ENCODE peak calls at places on chromosomes 1 and 21, in eight cellular contexts. T, D, M, A, V, K, L and N are unnamed samples.

GRCh38 chr1:25725482-25725881 is 74.5 kb upstream of the SELENON start:
- DNase-seq in T (no peak), D (no peak), M (no peak), A (no peak), V (no peak), K (no peak), L (no peak), N (no peak)

GRCh38 chr21:44517175-44517899 is 22.7 kb downstream of the KRTAP10-1 start:
- DNase-seq in T (peak), D (no peak), M (peak), A (no peak), V (no peak), K (no peak), L (peak), N (peak)

GRCh38 chr1:174931214-174931613 is 68.5 kb upstream of the CACYBP start:
- DNase-seq in T (no peak), D (no peak), M (peak), A (no peak), V (no peak), K (no peak), L (peak), N (no peak)

GRCh38 chr1:247360991-247361721 is 29.5 kb upstream of the ZNF496 start:
- DNase-seq in T (no peak), D (no peak), M (no peak), A (no peak), V (no peak), K (no peak), L (peak), N (no peak)

GRCh38 chr1:52552236-52552504 is 722 bp downstream of the TUT4 start:
- DNase-seq in T (no peak), D (no peak), M (peak), A (no peak), V (peak), K (no peak), L (peak), N (peak)

GRCh38 chr1:4634156-4634792 is 20.1 kb upstream of the AJAP1 start:
- DNase-seq in T (no peak), D (no peak), M (no peak), A (no peak), V (no peak), K (no peak), L (no peak), N (no peak)

GRCh38 chr1:156571261-156571958 is 955 bp downstream of the IQGAP3 start:
- DNase-seq in T (no peak), D (no peak), M (no peak), A (peak), V (no peak), K (no peak), L (peak), N (no peak)

GRCh38 chr1:53390261-53390660 is 62.4 kb upstream of the LRP8 start:
- DNase-seq in T (peak), D (peak), M (peak), A (no peak), V (no peak), K (no peak), L (no peak), N (no peak)

GRCh38 chr1:162541619-162542141 is 19.8 kb upstream of the UAP1 start:
- DNase-seq in T (no peak), D (peak), M (no peak), A (peak), V (no peak), K (no peak), L (peak), N (no peak)

GRCh38 chr1:5108740-5109139 is 454.3 kb downstream of the AJAP1 start:
- DNase-seq in T (no peak), D (no peak), M (no peak), A (no peak), V (no peak), K (no peak), L (no peak), N (no peak)